ENCODE peak calls at places on chromosome 17, in four cellular contexts. W is hepatocyte, R is HCT116, B is GM23338. L is an unnamed sample.
A peak's percentile ranks its signal among the peaks of the same experiment; 100 is the strongest.

GRCh38 chr17:77370536-77370935 is 229.8 kb downstream of the SEC14L1 start:
- DNase-seq in W (no peak), R (no peak), B (no peak), L (no peak)

GRCh38 chr17:39462644-39463375 is 1.5 kb downstream of the CDK12 start:
- DNase-seq in W (peak; percentile 9), R (no peak), B (peak; percentile 19), L (peak; percentile 10)

GRCh38 chr17:39001703-39002637 is 34.8 kb upstream of the FBXO47 start:
- DNase-seq in W (no peak), R (no peak), B (peak; percentile 46), L (no peak)

GRCh38 chr17:6107791-6108190 is 37.6 kb downstream of the WSCD1 start:
- DNase-seq in W (no peak), R (no peak), B (no peak), L (no peak)

GRCh38 chr17:62703776-62704380 is 76.4 kb downstream of the MRC2 start:
- DNase-seq in W (peak; percentile 88), R (no peak), B (peak; percentile 87), L (peak; percentile 59)

GRCh38 chr17:2780931-2781454 is 15.2 kb upstream of the RAP1GAP2 start:
- DNase-seq in W (no peak), R (no peak), B (no peak), L (no peak)

GRCh38 chr17:10051112-10051511 is 146.0 kb upstream of the RCVRN start:
- DNase-seq in W (no peak), R (no peak), B (no peak), L (no peak)

GRCh38 chr17:34999456-34999855 is 19.1 kb downstream of the LIG3 start:
- DNase-seq in W (no peak), R (no peak), B (no peak), L (no peak)

GRCh38 chr17:13181683-13182082 is 163.9 kb upstream of the ELAC2 start:
- DNase-seq in W (no peak), R (no peak), B (no peak), L (no peak)

GRCh38 chr17:63816669-63817068 is 10.6 kb upstream of the PSMC5 start:
- DNase-seq in W (no peak), R (no peak), B (no peak), L (no peak)

GRCh38 chr17:17056167-17056562 is 13.9 kb downstream of the MPRIP start:
- DNase-seq in W (no peak), R (no peak), B (no peak), L (no peak)

GRCh38 chr17:78737332-78737731 is 44.7 kb downstream of the CYTH1 start:
- DNase-seq in W (peak; percentile 46), R (no peak), B (no peak), L (peak; percentile 12)

GRCh38 chr17:31116167-31116566 is 21.4 kb downstream of the NF1 start:
- DNase-seq in W (no peak), R (no peak), B (no peak), L (no peak)

GRCh38 chr17:46764709-46765401 is 53.6 kb downstream of the WNT3 start:
- DNase-seq in W (no peak), R (no peak), B (no peak), L (no peak)

GRCh38 chr17:63911657-63912100 is 621 bp upstream of the CSHL1 start:
- DNase-seq in W (peak; percentile 48), R (peak; percentile 16), B (peak; percentile 74), L (peak; percentile 20)

GRCh38 chr17:37558299-37558698 is 50.9 kb downstream of the SYNRG start:
- DNase-seq in W (no peak), R (no peak), B (no peak), L (no peak)

GRCh38 chr17:48952904-48953303 is 8.3 kb upstream of the SNF8 start:
- DNase-seq in W (no peak), R (no peak), B (no peak), L (peak; percentile 21)

GRCh38 chr17:6507535-6507934 is 48.8 kb downstream of the PITPNM3 start:
- DNase-seq in W (no peak), R (peak; percentile 51), B (no peak), L (no peak)

GRCh38 chr17:60900688-60901087 is 223.0 kb downstream of the BCAS3 start:
- DNase-seq in W (no peak), R (no peak), B (no peak), L (no peak)

GRCh38 chr17:27386206-27387075 is 69.8 kb upstream of the KSR1 start:
- DNase-seq in W (no peak), R (no peak), B (no peak), L (no peak)

GRCh38 chr17:14926526-14927122 is 338.5 kb downstream of the PMP22 start:
- DNase-seq in W (peak; percentile 85), R (peak; percentile 29), B (peak; percentile 86), L (peak; percentile 60)

GRCh38 chr17:49180303-49180702 is 30.1 kb downstream of the GNGT2 start:
- DNase-seq in W (peak; percentile 35), R (peak; percentile 74), B (peak; percentile 90), L (peak; percentile 27)

GRCh38 chr17:9928601-9929341 is 23.7 kb upstream of the RCVRN start:
- DNase-seq in W (peak; percentile 89), R (peak; percentile 66), B (peak; percentile 93), L (no peak)

GRCh38 chr17:20086416-20087074 is 77.4 kb downstream of the SPECC1 start:
- DNase-seq in W (no peak), R (no peak), B (no peak), L (no peak)

GRCh38 chr17:19703776-19704371 is 12.5 kb downstream of the SLC47A2 start:
- DNase-seq in W (no peak), R (no peak), B (peak; percentile 42), L (no peak)

GRCh38 chr17:1298616-1299015 is 19.2 kb downstream of the TRARG1 start:
- DNase-seq in W (peak; percentile 64), R (no peak), B (peak; percentile 79), L (no peak)

GRCh38 chr17:79014158-79014758 is 4.7 kb upstream of the CANT1 start:
- DNase-seq in W (no peak), R (no peak), B (no peak), L (no peak)

GRCh38 chr17:43402567-43402966 is 3.8 kb downstream of the ARL4D start:
- DNase-seq in W (no peak), R (no peak), B (no peak), L (no peak)

GRCh38 chr17:43405861-43406260 is 7.1 kb downstream of the ARL4D start:
- DNase-seq in W (no peak), R (no peak), B (no peak), L (no peak)

GRCh38 chr17:43402078-43402477 is 3.3 kb downstream of the ARL4D start:
- DNase-seq in W (no peak), R (no peak), B (no peak), L (no peak)

GRCh38 chr17:43401293-43401692 is 2.5 kb downstream of the ARL4D start:
- DNase-seq in W (peak; percentile 62), R (no peak), B (no peak), L (no peak)

GRCh38 chr17:43403846-43404245 is 5.1 kb downstream of the ARL4D start:
- DNase-seq in W (peak; percentile 55), R (no peak), B (no peak), L (no peak)
- H3K9me2 ChIP-seq in W (no peaks in the 10 kb centered on the region), R (no peaks in the 10 kb centered on the region), B (no peaks in the 10 kb centered on the region), L (no peaks in the 10 kb centered on the region)

DNA sequence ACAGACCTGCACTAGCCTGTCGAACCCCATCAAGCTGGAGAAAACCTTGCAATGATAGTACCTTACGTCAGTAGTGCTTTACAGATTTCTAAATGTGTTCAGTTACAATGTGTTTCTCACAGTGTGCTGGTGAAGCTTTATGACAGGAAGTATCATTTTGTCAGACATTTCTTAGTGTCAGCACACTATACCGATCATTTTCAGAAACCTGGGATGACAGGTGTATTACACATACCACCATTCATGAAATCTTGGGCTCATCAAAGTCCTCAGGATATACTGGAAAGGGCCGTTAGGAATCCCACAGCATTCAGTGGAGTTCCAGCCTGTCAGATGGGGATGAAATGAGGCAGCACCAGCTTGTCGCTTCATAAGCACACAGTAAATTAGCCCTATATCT is 27.3 kb downstream of the TTC19 start:
- DNase-seq in W (no peak), R (no peak), B (no peak), L (no peak)
- H3K27ac ChIP-seq in W (no peak overlapping the region), R (peak overlapping the region; percentile 14), B (no peak overlapping the region), L (no peak overlapping the region)

GRCh38 chr17:8173871-8174322 is 2.3 kb downstream of the TMEM107 start:
- DNase-seq in W (peak; percentile 44), R (no peak), B (peak; percentile 69), L (no peak)
- H2AFZ ChIP-seq in W (peak overlapping the region; percentile 79), R (peak overlapping the region; percentile 44), B (peak overlapping the region; percentile 0), L (peak overlapping the region; percentile 68)

GRCh38 chr17:72274632-72275031 is 153.8 kb downstream of the SOX9 start:
- DNase-seq in W (no peak), R (no peak), B (no peak), L (no peak)

GRCh38 chr17:72273301-72274056 is 152.7 kb downstream of the SOX9 start:
- DNase-seq in W (no peak), R (no peak), B (no peak), L (no peak)

GRCh38 chr17:72271603-72272002 is 150.8 kb downstream of the SOX9 start:
- DNase-seq in W (no peak), R (no peak), B (no peak), L (no peak)

GRCh38 chr17:72267601-72268000 is 146.8 kb downstream of the SOX9 start:
- DNase-seq in W (no peak), R (no peak), B (no peak), L (no peak)

DNA sequence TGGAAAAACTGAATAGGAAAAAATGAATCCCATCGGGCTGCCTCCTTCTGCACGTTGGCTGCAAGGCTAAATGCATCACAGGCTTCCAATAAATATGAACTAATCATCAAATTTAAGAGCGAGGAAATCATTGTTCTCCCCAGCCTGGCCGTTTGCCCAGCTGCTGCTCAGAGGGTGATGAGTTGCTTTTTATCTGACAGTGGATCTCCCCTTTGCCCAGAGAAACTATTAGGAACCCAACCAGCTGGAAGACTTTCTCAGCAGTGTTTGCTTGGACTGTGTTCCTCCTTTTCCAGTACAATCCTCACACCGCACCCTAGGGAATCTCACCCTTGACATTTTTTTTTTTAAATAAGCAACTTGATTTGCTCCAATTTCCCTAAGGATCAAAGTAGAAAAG is 149.7 kb downstream of the SOX9 start:
- DNase-seq in W (no peak), R (no peak), B (no peak), L (no peak)
- H3K9me2 ChIP-seq in W (no peaks in the 10 kb centered on the region), R (no peaks in the 10 kb centered on the region), B (no peaks in the 10 kb centered on the region), L (no peaks in the 10 kb centered on the region)

DNA sequence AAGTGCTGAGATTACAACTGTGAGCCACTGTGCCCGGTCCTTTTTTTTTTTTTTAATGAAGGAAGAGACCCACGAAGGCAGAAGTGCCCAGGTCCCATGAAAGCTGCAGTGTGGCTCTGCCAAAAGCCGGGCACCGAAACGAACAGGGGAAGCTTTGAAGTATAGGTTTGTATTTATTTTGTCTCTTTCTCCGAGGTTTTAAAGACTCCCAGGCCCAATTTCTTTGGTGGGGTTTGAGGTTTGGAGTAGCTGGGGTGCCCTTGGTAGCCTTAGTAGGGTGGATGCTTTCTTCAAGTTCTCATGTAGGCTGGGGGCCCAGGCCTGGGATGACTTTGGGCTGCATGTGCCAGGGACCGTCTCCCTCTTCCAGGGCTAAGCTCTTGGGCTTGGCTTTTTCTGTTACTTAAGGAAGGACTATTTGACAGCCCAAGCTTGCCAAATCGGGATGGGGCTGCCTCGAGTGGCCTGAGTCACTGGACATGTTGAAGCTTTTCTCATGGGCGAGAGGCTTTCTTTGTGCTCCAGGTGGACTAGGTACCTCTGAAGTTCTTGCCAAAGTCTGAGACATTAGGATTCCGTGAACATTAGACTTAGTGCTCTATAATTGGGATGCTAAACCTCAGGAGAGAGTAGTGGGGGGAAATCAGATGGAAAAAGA is 66.3 kb downstream of the WIPI1 start:
- DNase-seq in W (no peak), R (no peak), B (no peak), L (no peak)
- H3K27ac ChIP-seq in W (peak overlapping the region; percentile 9), R (no peak overlapping the region), B (no peak overlapping the region), L (no peak overlapping the region)

GRCh38 chr17:41684050-41684449 is 4.6 kb upstream of the EIF1 start:
- DNase-seq in W (no peak), R (no peak), B (no peak), L (no peak)
- H2AFZ ChIP-seq in W (no peak overlapping the region), R (no peak overlapping the region), B (no peak overlapping the region), L (no peak overlapping the region)